ENCODE peak calls at places on chromosomes 4 and X, in eight cellular contexts. E, K, X, J, W, L, V and Y are unnamed samples.

GRCh38 chr4:124415206-124415605 is 297.3 kb downstream of the ANKRD50 start:
- DNase-seq in J (no peak), X (no peak), L (no peak), K (peak; percentile 66), V (no peak), E (no peak), W (no peak), Y (peak; percentile 65)

GRCh38 chrX:64850371-64851082 is 125.7 kb downstream of the ZC4H2 start:
- DNase-seq in K (no peak), L (no peak), W (no peak), V (no peak), E (no peak), J (no peak), X (no peak), Y (no peak)

GRCh38 chr4:140238353-140239041 is 84.5 kb upstream of the MAML3 start:
- DNase-seq in L (peak; percentile 63), E (peak; percentile 97), V (peak; percentile 87), W (peak; percentile 96), X (no peak), K (peak; percentile 94), J (peak; percentile 94), Y (peak; percentile 95)

GRCh38 chr4:92104506-92104905 is 199.3 kb upstream of the GRID2 start:
- DNase-seq in W (no peak), J (no peak), K (no peak), V (no peak), L (no peak), E (no peak), X (no peak), Y (no peak)

GRCh38 chr4:176781739-176782100 is 11.0 kb downstream of the VEGFC start:
- DNase-seq in K (peak; percentile 75), X (no peak), J (no peak), E (no peak), W (no peak), L (no peak), V (no peak), Y (no peak)

GRCh38 chr4:119025916-119026661 is 109.5 kb upstream of the MYOZ2 start:
- DNase-seq in L (peak; percentile 78), X (peak; percentile 88), W (peak; percentile 78), V (no peak), J (no peak), K (peak; percentile 91), E (no peak), Y (peak; percentile 97)

GRCh38 chrX:1274786-1275185 is 6.2 kb downstream of the CSF2RA start:
- DNase-seq in K (no peak), V (no peak), J (no peak), L (no peak), E (no peak), W (no peak), X (peak; percentile 17), Y (no peak)

GRCh38 chr4:52904421-52904820 is 42.3 kb downstream of the RASL11B start:
- DNase-seq in E (no peak), L (no peak), K (peak; percentile 38), J (no peak), W (no peak), X (no peak), V (no peak), Y (peak; percentile 33)

GRCh38 chr4:152454398-152455011 is 81.4 kb downstream of the FBXW7 start:
- DNase-seq in W (no peak), J (no peak), X (no peak), L (no peak), K (peak; percentile 70), V (no peak), E (no peak), Y (peak; percentile 60)

GRCh38 chr4:15753786-15754185 is 24.3 kb upstream of the CD38 start:
- DNase-seq in L (no peak), V (peak; percentile 81), W (no peak), J (peak; percentile 83), K (no peak), X (no peak), E (peak; percentile 87), Y (peak; percentile 33)

GRCh38 chr4:139619644-139620043 is 46.0 kb upstream of the MGST2 start:
- DNase-seq in K (peak; percentile 70), V (no peak), W (no peak), E (no peak), X (no peak), J (no peak), L (no peak), Y (peak; percentile 38)

GRCh38 chr4:8185280-8185679 is 13.8 kb upstream of the SH3TC1 start:
- DNase-seq in K (peak; percentile 96), J (no peak), V (no peak), W (no peak), X (no peak), L (no peak), E (no peak), Y (peak; percentile 87)

GRCh38 chrX:153475751-153476281 is 5.4 kb upstream of the HAUS7 start:
- DNase-seq in L (no peak), V (no peak), K (no peak), J (peak; percentile 51), E (no peak), W (no peak), X (peak; percentile 91), Y (no peak)

DNA sequence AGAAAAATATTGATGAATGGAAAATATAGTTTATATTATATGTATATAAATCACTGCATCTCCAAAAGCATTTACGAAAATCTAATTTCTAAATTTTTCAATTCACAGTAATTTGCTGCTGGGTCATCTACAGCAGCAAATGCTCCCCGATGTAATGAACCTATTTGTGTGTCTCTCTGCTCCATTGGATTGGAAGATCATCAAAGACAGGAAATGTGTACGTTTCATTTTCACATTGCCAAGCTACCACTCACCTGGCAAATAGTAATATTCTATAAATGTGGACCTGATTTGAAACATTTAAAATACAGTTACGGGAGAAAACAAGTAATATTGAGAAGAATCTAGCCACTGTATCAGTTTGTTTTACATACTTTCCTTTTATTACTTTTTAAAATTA is 317.7 kb downstream of the PAPSS1 start:
- DNase-seq in K (no peak), X (no peak), W (no peak), E (no peak), J (no peak), L (no peak), V (no peak), Y (no peak)
- H3K4me3 ChIP-seq in K (no peak overlapping the region), X (no peak overlapping the region), W (no peak overlapping the region), E (no peak overlapping the region), J (no peak overlapping the region), L (no peak overlapping the region), V (no peak overlapping the region), Y (no peak overlapping the region)

GRCh38 chr4:168848977-168849687 is 160.9 kb downstream of the CBR4 start:
- DNase-seq in X (peak; percentile 73), V (no peak), W (no peak), J (no peak), L (no peak), K (peak; percentile 32), E (no peak), Y (peak; percentile 81)
- H3K4me3 ChIP-seq in X (no peak overlapping the region), V (peak overlapping the region; percentile 13), W (peak overlapping the region; percentile 30), J (peak overlapping the region; percentile 20), L (no peak overlapping the region), K (peak overlapping the region; percentile 64), E (no peak overlapping the region), Y (peak overlapping the region; percentile 26)

DNA sequence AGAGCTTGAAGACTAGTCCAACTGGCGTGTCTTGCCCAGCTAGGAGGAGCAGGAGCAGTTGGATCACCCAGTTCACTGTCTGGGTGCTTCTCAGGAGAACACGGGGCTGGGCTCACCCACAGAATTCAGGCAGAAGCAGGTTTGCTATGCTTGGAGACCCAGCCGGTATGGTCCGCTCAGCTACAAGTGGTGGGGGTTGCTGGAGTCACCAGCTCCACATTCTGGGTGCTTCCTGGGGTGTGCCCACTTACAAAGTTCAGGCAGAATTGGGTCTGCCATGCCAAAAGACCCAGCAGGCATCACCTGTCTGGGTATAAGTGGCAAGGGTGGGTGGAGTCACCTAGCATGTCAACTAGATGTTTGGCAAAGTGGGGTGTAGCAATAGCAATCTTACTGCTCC is 1061.8 kb downstream of the PCDH19 start:
- DNase-seq in K (no peak), W (no peak), L (no peak), E (no peak), X (no peak), V (no peak), J (no peak), Y (no peak)
- H3K4me3 ChIP-seq in K (no peak overlapping the region), W (no peak overlapping the region), L (no peak overlapping the region), E (no peak overlapping the region), X (no peak overlapping the region), V (no peak overlapping the region), J (no peak overlapping the region), Y (no peak overlapping the region)

DNA sequence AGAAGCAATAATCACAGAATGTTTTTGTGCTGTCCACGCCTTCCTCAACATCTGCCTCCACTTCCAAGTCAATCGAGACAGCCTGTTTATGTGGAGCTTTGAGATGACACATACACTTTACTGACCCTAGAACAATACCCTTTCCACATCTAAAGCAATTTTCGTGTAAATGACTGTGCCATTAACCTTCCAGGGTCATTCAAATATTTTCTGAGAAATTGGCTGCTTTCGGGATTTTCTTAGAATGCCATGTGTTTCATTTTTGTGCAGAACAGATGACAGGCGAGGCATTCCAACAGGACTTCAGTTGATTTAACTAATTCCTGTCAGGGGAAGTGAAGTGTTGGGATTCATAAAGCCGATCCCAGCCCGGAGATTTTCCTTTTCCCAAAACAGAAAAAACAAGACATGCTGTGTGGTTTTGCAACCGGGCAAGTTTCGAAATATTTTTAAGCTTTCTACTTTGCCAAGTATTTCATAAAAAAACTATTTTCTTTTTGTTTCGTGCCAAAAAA is 73.9 kb downstream of the SORBS2 start:
- DNase-seq in J (no peak), K (peak; percentile 52), E (no peak), W (no peak), V (no peak), X (no peak), L (no peak), Y (peak; percentile 98)
- H3K4me3 ChIP-seq in J (no peak overlapping the region), K (peak overlapping the region; percentile 58), E (no peak overlapping the region), W (peak overlapping the region; percentile 38), V (peak overlapping the region; percentile 16), X (no peak overlapping the region), L (no peak overlapping the region), Y (peak overlapping the region; percentile 28)

GRCh38 chrX:54044126-54044876 is at the start of gene PHF8:
- DNase-seq in X (peak; percentile 94), L (peak; percentile 85), J (peak; percentile 98), W (peak; percentile 98), V (peak; percentile 94), K (peak; percentile 94), E (peak; percentile 96), Y (peak; percentile 91)

GRCh38 chrX:54043084-54043483 is 1.2 kb downstream of the PHF8 start:
- DNase-seq in E (no peak), J (no peak), X (no peak), L (no peak), K (peak; percentile 15), W (no peak), V (no peak), Y (no peak)

GRCh38 chrX:54043696-54044125 is 562 bp downstream of the PHF8 start:
- DNase-seq in L (no peak), E (peak; percentile 52), J (no peak), X (no peak), V (peak; percentile 52), K (peak; percentile 62), W (no peak), Y (peak; percentile 20)

GRCh38 chrX:54045563-54046228 is 1.4 kb upstream of the PHF8 start:
- DNase-seq in E (no peak), W (no peak), J (no peak), V (no peak), L (no peak), X (no peak), K (no peak), Y (no peak)

DNA sequence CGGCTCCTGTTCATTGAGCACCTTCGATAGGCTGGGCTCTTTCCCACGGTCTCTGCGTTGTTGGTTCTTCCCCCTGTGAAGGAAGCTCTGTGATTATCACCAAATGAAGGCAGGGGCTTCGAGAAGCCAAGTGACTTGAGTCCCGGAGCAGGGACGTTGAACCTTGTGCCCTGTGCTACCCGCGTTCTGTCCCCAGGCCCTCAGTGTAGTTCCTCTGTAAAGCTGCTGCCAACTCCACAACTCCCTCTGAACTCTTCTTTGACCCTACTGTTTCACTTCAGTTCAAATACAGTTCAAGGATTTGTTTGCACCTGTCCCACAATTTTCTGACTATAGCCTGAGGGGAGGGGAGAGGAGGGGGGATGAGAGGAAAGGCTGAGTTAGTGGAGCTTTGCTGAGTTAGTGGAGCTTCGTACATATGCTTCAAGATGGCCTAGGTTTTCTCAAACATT is 630 bp upstream of the PHF8 start:
- DNase-seq in V (no peak), X (no peak), W (no peak), J (no peak), K (no peak), E (no peak), L (no peak), Y (no peak)
- H3K4me3 ChIP-seq in V (peak overlapping the region; percentile 77), X (peak overlapping the region; percentile 66), W (peak overlapping the region; percentile 83), J (peak overlapping the region; percentile 66), K (peak overlapping the region; percentile 89), E (peak overlapping the region; percentile 10), L (peak overlapping the region; percentile 59), Y (peak overlapping the region; percentile 66)